ENCODE peak calls at places on chromosome 2, in seven cellular contexts. W, S, R, Y, X, Q and B are unnamed samples.

GRCh38 chr2:188485496-188485895 is 193.8 kb downstream of the GULP1 start:
- DNase-seq in R (no peak), Y (no peak), Q (no peak), W (peak; percentile 75), S (no peak), X (no peak), B (no peak)

GRCh38 chr2:181891258-181891965 is at the start of gene ITPRID2:
- DNase-seq in X (peak; percentile 52), W (peak; percentile 88), S (peak; percentile 25), Q (peak; percentile 77), R (peak; percentile 96), Y (peak; percentile 45), B (peak; percentile 76)

GRCh38 chr2:10094271-10094814 is 14.1 kb upstream of the CYS1 start:
- DNase-seq in Q (no peak), W (no peak), X (no peak), Y (no peak), S (no peak), R (no peak), B (no peak)

GRCh38 chr2:170817247-170817998 is 736 bp downstream of the GAD1 start:
- DNase-seq in R (peak; percentile 53), Q (no peak), S (no peak), W (peak; percentile 50), Y (peak; percentile 2), X (peak; percentile 55), B (peak; percentile 34)

GRCh38 chr2:88735853-88736252 is 44.4 kb downstream of the RPIA start:
- DNase-seq in S (no peak), X (no peak), Q (no peak), Y (no peak), R (no peak), W (peak; percentile 49), B (no peak)

GRCh38 chr2:69195706-69196105 is 182.7 kb downstream of the ANTXR1 start:
- DNase-seq in X (no peak), W (no peak), S (no peak), Y (no peak), Q (no peak), R (no peak), B (no peak)

GRCh38 chr2:96095116-96095636 is 21.2 kb downstream of the ADRA2B start:
- DNase-seq in W (no peak), R (no peak), S (no peak), Q (no peak), X (peak; percentile 4), Y (peak; percentile 43), B (no peak)

GRCh38 chr2:177392373-177393246 is at the start of gene AGPS:
- DNase-seq in Y (peak; percentile 72), W (peak; percentile 70), Q (no peak), X (peak; percentile 59), R (peak; percentile 84), S (peak; percentile 56), B (peak; percentile 55)

GRCh38 chr2:26462511-26463251 is 15.2 kb downstream of the OTOF start:
- DNase-seq in X (peak; percentile 23), S (no peak), Y (no peak), Q (peak; percentile 34), R (peak; percentile 33), W (peak; percentile 72), B (peak; percentile 68)

GRCh38 chr2:6730003-6730402 is 135.7 kb downstream of the CMPK2 start:
- DNase-seq in Y (no peak), W (no peak), Q (no peak), X (no peak), R (no peak), S (no peak), B (no peak)

GRCh38 chr2:27320958-27321543 is 1.8 kb downstream of the MPV17 start:
- DNase-seq in Y (no peak), S (no peak), W (peak; percentile 99), R (no peak), Q (peak; percentile 98), X (no peak), B (no peak)

GRCh38 chr2:141737463-141737862 is 393.4 kb downstream of the LRP1B start:
- DNase-seq in S (no peak), Q (no peak), X (no peak), W (no peak), R (no peak), Y (no peak), B (no peak)

GRCh38 chr2:26429779-26430654 is 28.3 kb downstream of the DRC1 start:
- DNase-seq in Y (peak; percentile 84), Q (no peak), S (no peak), X (peak; percentile 73), R (peak; percentile 55), W (peak; percentile 53), B (peak; percentile 1)

GRCh38 chr2:11573418-11574175 is 39.8 kb downstream of the GREB1 start:
- DNase-seq in W (peak; percentile 86), S (no peak), R (no peak), Y (no peak), X (no peak), Q (no peak), B (no peak)

GRCh38 chr2:109031481-109032228 is 42.6 kb upstream of the EDAR start:
- DNase-seq in R (peak; percentile 23), Y (no peak), Q (no peak), S (peak; percentile 86), X (peak; percentile 39), W (no peak), B (no peak)

GRCh38 chr2:25494626-25495025 is 152.9 kb upstream of the DNMT3A start:
- DNase-seq in X (no peak), S (no peak), W (no peak), Q (no peak), Y (no peak), R (no peak), B (no peak)

GRCh38 chr2:237739101-237739500 is 59.5 kb upstream of the RBM44 start:
- DNase-seq in Q (no peak), X (no peak), S (no peak), R (no peak), W (no peak), Y (no peak), B (no peak)